ENCODE peak calls at places on chromosomes 11 and 22, in nine cellular contexts. R is osteoblast, U is BJ, F is endothelial cell, P is heart left ventricle, O is transverse colon, C is lower lobe of right lung, G is heart right ventricle, T is HL-60. I is an unnamed sample.

GRCh38 chr11:129946965-129947364 is 51.6 kb upstream of the NFRKB start:
- DNase-seq in G (no peak), C (no peak), T (no peak), P (no peak), R (no peak), O (no peak), F (no peak), U (no peak), I (no peak)

GRCh38 chr11:67356867-67357561 is 3.7 kb upstream of the POLD4 start:
- DNase-seq in P (peak), R (peak), F (peak), T (peak), U (no peak), G (peak), O (peak), C (peak), I (peak)

GRCh38 chr11:64226507-64227051 is 505 bp downstream of the NUDT22 start:
- DNase-seq in U (no peak), G (peak), O (peak), T (peak), P (peak), R (no peak), F (no peak), C (peak), I (peak)

GRCh38 chr11:78961938-78962701 is 387.5 kb upstream of the NARS2 start:
- DNase-seq in G (no peak), U (no peak), R (no peak), F (peak), T (no peak), C (no peak), O (no peak), P (no peak), I (no peak)

GRCh38 chr11:67301313-67301921 is 1.9 kb upstream of the SSH3 start:
- DNase-seq in U (no peak), G (no peak), P (no peak), F (no peak), O (peak), R (peak), C (peak), T (no peak), I (peak)

GRCh38 chr22:25406510-25407210 is 157.8 kb upstream of the GRK3 start:
- DNase-seq in T (peak), P (peak), O (no peak), U (no peak), C (no peak), R (no peak), G (peak), F (no peak), I (peak)

GRCh38 chr11:64059339-64060176 is 23.8 kb downstream of the FLRT1 start:
- DNase-seq in U (no peak), P (no peak), G (no peak), O (no peak), C (no peak), T (no peak), R (no peak), F (no peak), I (no peak)

GRCh38 chr11:118953265-118953664 is 2.8 kb upstream of the UPK2 start:
- DNase-seq in P (no peak), O (no peak), U (no peak), R (no peak), G (no peak), T (no peak), C (no peak), F (peak), I (no peak)

GRCh38 chr22:44583854-44584253 is 85.8 kb upstream of the RTL6 start:
- DNase-seq in T (no peak), G (no peak), F (no peak), C (peak), R (no peak), O (no peak), U (no peak), P (peak), I (peak)

GRCh38 chr11:69995697-69996096 is 82.4 kb upstream of the ANO1 start:
- DNase-seq in F (no peak), C (no peak), G (no peak), T (no peak), U (no peak), O (no peak), P (no peak), R (no peak), I (no peak)

GRCh38 chr22:36298118-36298517 is 45.2 kb downstream of the APOL1 start:
- DNase-seq in R (no peak), P (no peak), O (no peak), G (no peak), T (no peak), F (no peak), U (no peak), C (no peak), I (no peak)

GRCh38 chr11:123188508-123189165 is 6.4 kb downstream of the CLMP start:
- DNase-seq in O (no peak), G (no peak), C (no peak), P (no peak), R (peak), F (no peak), U (peak), T (no peak), I (no peak)

GRCh38 chr22:29801796-29802195 is 34.6 kb downstream of the UQCR10 start:
- DNase-seq in U (no peak), C (no peak), F (no peak), R (peak), T (no peak), G (no peak), O (no peak), P (no peak), I (no peak)

GRCh38 chr11:118126082-118126838 is 26.4 kb downstream of the SCN4B start:
- DNase-seq in P (no peak), F (no peak), C (no peak), R (no peak), G (no peak), U (no peak), T (no peak), O (no peak), I (no peak)

GRCh38 chr11:82992219-82992618 is 79.5 kb downstream of the RAB30 start:
- DNase-seq in U (no peak), T (no peak), P (peak), C (no peak), R (no peak), G (no peak), O (no peak), F (no peak), I (no peak)

GRCh38 chr11:67392182-67392715 is 463 bp downstream of the RAD9A start:
- DNase-seq in O (no peak), U (no peak), C (peak), G (no peak), F (no peak), P (no peak), R (peak), T (no peak), I (no peak)

GRCh38 chr22:44085743-44086741 is 61.9 kb downstream of the PARVB start:
- DNase-seq in T (peak), O (peak), R (peak), C (peak), G (peak), P (peak), U (no peak), F (peak), I (peak)

GRCh38 chr11:126725043-126725442 is 275.5 kb downstream of the KIRREL3 start:
- DNase-seq in G (no peak), U (no peak), R (no peak), T (no peak), O (no peak), P (no peak), F (no peak), C (no peak), I (no peak)

GRCh38 chr11:68282141-68282860 is 10.5 kb upstream of the C11orf24 start:
- DNase-seq in G (no peak), P (no peak), R (peak), T (peak), C (peak), F (no peak), U (no peak), O (no peak), I (no peak)

GRCh38 chr22:48098243-48098935 is 1335.9 kb downstream of the TBC1D22A start:
- DNase-seq in T (peak), F (no peak), G (no peak), C (no peak), P (no peak), O (no peak), U (no peak), R (no peak), I (no peak)

GRCh38 chr22:39453765-39454378 is 2.9 kb upstream of the MGAT3 start:
- DNase-seq in C (no peak), F (no peak), U (no peak), G (no peak), P (no peak), R (no peak), O (no peak), T (no peak), I (no peak)

GRCh38 chr11:120385110-120385509 is 48.9 kb downstream of the ARHGEF12 start:
- DNase-seq in P (no peak), O (no peak), G (no peak), R (no peak), F (no peak), C (no peak), U (no peak), T (no peak), I (no peak)

GRCh38 chr22:39494471-39495120 is 7.5 kb upstream of the MIEF1 start:
- DNase-seq in U (no peak), O (no peak), R (peak), T (peak), C (peak), G (no peak), P (no peak), F (no peak), I (no peak)

GRCh38 chr11:29019960-29020683 is 911.9 kb downstream of the METTL15 start:
- DNase-seq in G (no peak), P (no peak), R (no peak), F (peak), U (no peak), T (no peak), C (no peak), O (no peak), I (no peak)
- TF ChIP-seq CTCF in G (no peak), P (no peak), R (peak), F (peak), U (peak), T (no peak), C (no peak), O (no peak), I (no peak)

GRCh38 chr11:90908074-90908473 is 685.2 kb upstream of the CHORDC1 start:
- DNase-seq in G (no peak), R (no peak), T (no peak), O (no peak), F (no peak), C (no peak), P (no peak), U (no peak), I (no peak)
- TF ChIP-seq CTCF in G (no peak), R (no peak), T (no peak), O (no peak), F (no peak), C (no peak), P (no peak), U (no peak), I (no peak)

DNA sequence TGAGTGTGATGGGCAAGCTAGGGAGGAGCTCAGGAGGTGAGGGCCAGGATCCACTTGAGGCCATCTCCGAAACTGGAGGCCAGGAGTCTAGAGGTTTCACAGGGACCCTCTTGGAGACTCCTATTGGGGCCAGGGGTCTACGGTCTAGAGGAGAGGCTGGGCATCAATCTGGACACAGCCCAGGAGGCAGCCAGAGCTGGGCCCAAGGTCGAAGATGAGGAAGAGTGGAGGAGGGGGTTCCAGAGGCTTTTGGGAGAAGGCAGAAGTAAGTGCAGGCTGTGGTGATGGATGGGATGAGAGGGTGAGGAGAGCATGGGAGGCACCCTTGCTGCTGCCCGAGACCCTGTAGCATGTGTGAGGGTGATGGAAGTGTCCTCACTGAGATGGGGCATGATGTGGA is 56.6 kb downstream of the LRRC32 start:
- DNase-seq in C (no peak), T (no peak), F (no peak), O (no peak), G (no peak), P (no peak), R (peak), U (no peak), I (no peak)
- TF ChIP-seq CTCF in C (no peak), T (no peak), F (no peak), O (no peak), G (no peak), P (no peak), R (no peak), U (no peak), I (no peak)

GRCh38 chr22:46995501-46996360 is 233.3 kb downstream of the TBC1D22A start:
- DNase-seq in F (no peak), P (no peak), C (no peak), O (no peak), U (no peak), R (peak), G (no peak), T (no peak), I (no peak)

GRCh38 chr22:46997311-46997970 is 235.0 kb downstream of the TBC1D22A start:
- DNase-seq in O (no peak), T (no peak), U (no peak), R (peak), F (no peak), G (no peak), P (no peak), C (no peak), I (peak)

GRCh38 chr22:46994983-46995382 is 232.5 kb downstream of the TBC1D22A start:
- DNase-seq in F (no peak), R (peak), G (no peak), U (no peak), P (no peak), O (no peak), C (no peak), T (no peak), I (no peak)

GRCh38 chr22:46998346-46998745 is 235.9 kb downstream of the TBC1D22A start:
- DNase-seq in R (peak), F (no peak), G (no peak), C (no peak), T (no peak), O (no peak), P (no peak), U (no peak), I (no peak)

GRCh38 chr22:46996595-46997310 is 234.3 kb downstream of the TBC1D22A start:
- DNase-seq in F (no peak), T (no peak), R (peak), P (no peak), C (no peak), U (no peak), O (no peak), G (no peak), I (no peak)
- TF ChIP-seq CTCF in F (no peak), T (no peak), R (peak), P (no peak), C (no peak), U (peak), O (no peak), G (no peak), I (no peak)

DNA sequence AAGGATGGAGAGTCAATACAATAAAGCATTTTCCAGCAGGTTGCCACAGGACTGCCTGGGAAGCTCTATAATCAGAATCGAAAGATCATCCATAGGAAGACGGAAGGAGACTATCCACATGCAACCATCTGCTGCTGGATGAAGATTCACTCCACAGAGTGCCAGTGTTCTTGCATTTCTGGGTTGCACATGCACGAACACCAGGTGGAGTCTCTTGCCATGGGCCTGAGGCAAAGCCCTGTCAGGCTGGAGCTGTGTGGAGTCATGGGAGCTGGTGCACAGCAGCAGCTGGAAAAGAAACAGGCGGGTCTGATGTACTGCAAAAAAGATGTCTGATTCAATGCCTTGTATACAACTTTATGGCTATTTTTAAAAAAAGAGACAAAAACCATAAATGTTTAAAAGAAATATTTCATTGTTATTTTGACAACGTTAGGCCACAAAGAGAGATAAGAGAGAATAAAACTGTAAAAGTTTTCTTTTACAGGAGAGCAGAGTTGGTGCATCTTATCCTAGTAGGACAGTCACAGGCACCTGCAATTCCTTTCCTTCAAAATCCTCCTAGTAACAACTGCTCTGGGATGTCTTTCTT is 12.9 kb upstream of the FAT3 start:
- DNase-seq in C (no peak), U (no peak), R (peak), P (peak), G (peak), T (no peak), F (peak), O (no peak), I (no peak)
- TF ChIP-seq CTCF in C (peak), U (peak), R (peak), P (no peak), G (peak), T (no peak), F (no peak), O (peak), I (no peak)

GRCh38 chr22:24341657-24342056 is 71.0 kb downstream of the SPECC1L start:
- DNase-seq in U (no peak), T (no peak), G (no peak), P (no peak), O (no peak), F (no peak), R (no peak), C (no peak), I (no peak)
- TF ChIP-seq CTCF in U (no peak), T (no peak), G (no peak), P (no peak), O (no peak), F (no peak), R (no peak), C (no peak), I (no peak)

I was measured in left lung.